ENCODE peak calls at places on chromosomes 7 and 10, in nine cellular contexts. B, P, T, Q, G, D, I, F and X are unnamed samples.
A peak's percentile ranks its signal among the peaks of the same experiment; 100 is the strongest.

GRCh38 chr7:86950944-86951343 is 108.5 kb downstream of the ELAPOR2 start:
- DNase-seq in I (no peak), F (no peak), G (no peak), Q (no peak), D (no peak), B (no peak), P (no peak), T (no peak), X (no peak)

GRCh38 chr7:27122075-27122910 is 8.3 kb downstream of the HOXA4 start:
- DNase-seq in B (no peak), T (peak; percentile 58), I (peak; percentile 41), P (peak; percentile 18), F (no peak), Q (no peak), G (peak; percentile 45), D (no peak), X (no peak)

GRCh38 chr7:12703881-12704280 is 16.4 kb downstream of the ARL4A start:
- DNase-seq in T (no peak), D (peak; percentile 65), I (peak; percentile 33), B (no peak), P (peak; percentile 38), G (no peak), Q (no peak), F (no peak), X (no peak)

GRCh38 chr7:85237721-85238120 is 50.9 kb upstream of the SEMA3D start:
- DNase-seq in P (peak; percentile 82), T (no peak), Q (no peak), F (no peak), G (no peak), I (peak; percentile 91), D (peak; percentile 5), B (no peak), X (no peak)

GRCh38 chr7:682810-683209 is 43.7 kb upstream of the DNAAF5 start:
- DNase-seq in G (no peak), F (no peak), B (no peak), T (no peak), D (no peak), Q (no peak), I (no peak), P (no peak), X (no peak)

GRCh38 chr10:91944880-91945630 is 21.5 kb downstream of the BTAF1 start:
- DNase-seq in T (no peak), I (peak; percentile 61), D (peak; percentile 39), F (no peak), B (no peak), G (peak; percentile 81), P (peak; percentile 56), Q (peak; percentile 33), X (no peak)

GRCh38 chr10:60905580-60905979 is 38.4 kb downstream of the RHOBTB1 start:
- DNase-seq in F (no peak), P (peak; percentile 79), I (peak; percentile 59), Q (no peak), D (peak; percentile 68), B (no peak), T (no peak), G (no peak), X (no peak)

GRCh38 chr7:65438593-65438992 is 64.9 kb downstream of the ZNF92 start:
- DNase-seq in Q (no peak), B (no peak), F (no peak), P (peak; percentile 96), I (peak; percentile 88), G (peak; percentile 96), T (peak; percentile 5), D (peak; percentile 92), X (no peak)

GRCh38 chr7:130345106-130345505 is 490 bp downstream of the CPA5 start:
- DNase-seq in I (no peak), Q (no peak), G (no peak), P (no peak), B (peak; percentile 86), T (no peak), D (peak; percentile 40), F (no peak), X (no peak)

GRCh38 chr7:39355664-39356063 is 210.5 kb upstream of the YAE1 start:
- DNase-seq in B (no peak), T (no peak), I (no peak), G (no peak), P (no peak), Q (no peak), D (no peak), F (no peak), X (no peak)

GRCh38 chr7:54394877-54395276 is 147.3 kb upstream of the VSTM2A start:
- DNase-seq in D (no peak), T (no peak), F (no peak), P (no peak), I (no peak), Q (no peak), G (peak; percentile 13), B (no peak), X (no peak)

GRCh38 chr7:110386914-110387313 is 704.0 kb upstream of the LRRN3 start:
- DNase-seq in P (peak; percentile 73), Q (no peak), I (peak; percentile 79), D (peak; percentile 70), T (peak; percentile 69), F (no peak), B (no peak), G (peak; percentile 89), X (no peak)

GRCh38 chr7:30168800-30169584 is 34.2 kb downstream of the MTURN start:
- DNase-seq in D (peak; percentile 79), Q (no peak), P (peak; percentile 91), T (peak; percentile 36), G (peak; percentile 98), F (no peak), I (peak; percentile 89), B (peak; percentile 39), X (no peak)
- TF ChIP-seq CTCF in D (peak; percentile 11), Q (no peak), P (no peak), T (no peak), G (no peak), F (no peak), I (no peak), B (no peak), X (no peak)

GRCh38 chr7:128247640-128248194 is 6.6 kb downstream of the LEP start:
- DNase-seq in G (peak; percentile 44), T (no peak), I (peak; percentile 35), Q (no peak), F (no peak), B (no peak), P (peak; percentile 18), D (peak; percentile 24), X (no peak)
- TF ChIP-seq CTCF in G (peak; percentile 1), T (no peak), I (no peak), Q (no peak), F (no peak), B (no peak), P (no peak), D (no peak), X (no peak)

GRCh38 chr7:122550545-122550944 is 148.4 kb downstream of the RNF133 start:
- DNase-seq in D (peak; percentile 60), I (no peak), B (no peak), G (no peak), Q (no peak), T (no peak), P (peak; percentile 1), F (no peak), X (no peak)
- TF ChIP-seq CTCF in D (peak; percentile 40), I (no peak), B (peak; percentile 47), G (peak; percentile 24), Q (no peak), T (peak; percentile 37), P (no peak), F (no peak), X (no peak)

GRCh38 chr10:18583575-18584270 is 67.7 kb downstream of the NSUN6 start:
- DNase-seq in B (no peak), D (peak; percentile 61), I (no peak), G (no peak), Q (no peak), T (no peak), P (no peak), F (no peak), X (no peak)
- TF ChIP-seq CTCF in B (peak; percentile 28), D (peak; percentile 50), I (peak; percentile 26), G (peak; percentile 19), Q (no peak), T (peak; percentile 21), P (no peak), F (peak; percentile 26), X (no peak)

DNA sequence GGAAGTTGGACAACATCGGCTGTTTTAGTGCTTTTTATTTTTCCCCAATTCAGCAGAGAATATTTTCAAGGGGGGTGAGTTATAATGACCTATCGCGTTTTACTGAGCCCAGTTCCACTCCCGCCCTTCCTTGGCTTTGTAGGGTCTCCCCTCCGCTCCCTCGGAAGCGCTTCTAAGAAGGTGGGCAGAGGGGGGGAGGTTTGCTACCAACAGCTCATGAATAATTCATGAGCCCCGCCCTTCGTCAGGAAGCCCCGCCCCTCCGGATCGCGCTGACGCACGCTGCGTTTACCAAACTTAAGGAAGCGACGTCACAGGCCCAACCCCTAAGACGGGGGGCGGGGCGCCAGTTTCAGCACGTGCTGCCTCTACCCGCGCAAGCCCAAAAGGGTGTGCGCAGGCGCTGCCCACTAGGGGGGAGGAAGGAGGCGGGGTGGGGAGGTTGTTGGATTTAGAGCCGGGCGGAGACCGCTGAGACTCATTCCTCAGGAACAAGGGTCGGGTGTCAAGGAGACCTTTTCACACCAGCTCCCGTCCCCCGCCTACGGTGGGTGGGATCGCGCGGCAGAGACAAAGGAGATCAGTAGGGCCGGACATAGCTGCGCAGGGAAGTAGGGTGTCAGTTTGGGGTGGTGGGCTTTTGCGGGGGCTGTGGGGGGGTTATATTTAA is 529 bp upstream of the MEPCE start:
- DNase-seq in T (peak; percentile 100), Q (peak; percentile 100), P (peak; percentile 96), F (peak; percentile 100), I (peak; percentile 99), G (peak; percentile 99), D (peak; percentile 100), B (peak; percentile 100), X (peak; percentile 97)
- TF ChIP-seq CTCF in T (no peak), Q (no peak), P (no peak), F (no peak), I (no peak), G (no peak), D (peak; percentile 11), B (no peak), X (no peak)